ENCODE peak calls at places on chromosomes 12 and 14, in six cellular contexts. One of them, this sample, is unnamed.

GRCh38 chr12:123532808-123533649 is 490 bp downstream of the RILPL1 start:
- DNase-seq in HepG2: peak; percentile 27
- DNase-seq in NB4: peak; percentile 39
- DNase-seq in endothelial cell of umbilical vein: peak; percentile 65
- DNase-seq in K562: peak; percentile 34
- DNase-seq in GM12878: no peak
- DNase-seq in this sample: peak; percentile 30

GRCh38 chr12:64016521-64016920 is 172.0 kb downstream of the SRGAP1 start:
- DNase-seq in NB4: no peak
- DNase-seq in endothelial cell of umbilical vein: no peak
- DNase-seq in GM12878: no peak
- DNase-seq in K562: no peak
- DNase-seq in HepG2: no peak
- DNase-seq in this sample: no peak

GRCh38 chr14:91374897-91375747 is 42.5 kb downstream of the CCDC88C start:
- DNase-seq in GM12878: no peak
- DNase-seq in HepG2: no peak
- DNase-seq in endothelial cell of umbilical vein: no peak
- DNase-seq in NB4: no peak
- DNase-seq in K562: no peak
- DNase-seq in this sample: no peak

GRCh38 chr14:50225974-50226297 is 5.4 kb downstream of the SOS2 start:
- DNase-seq in GM12878: no peak
- DNase-seq in K562: peak; percentile 15
- DNase-seq in NB4: peak; percentile 58
- DNase-seq in HepG2: no peak
- DNase-seq in endothelial cell of umbilical vein: no peak
- DNase-seq in this sample: no peak

GRCh38 chr12:114655934-114656697 is 27.9 kb downstream of the TBX3 start:
- DNase-seq in endothelial cell of umbilical vein: peak; percentile 57
- DNase-seq in K562: no peak
- DNase-seq in GM12878: no peak
- DNase-seq in HepG2: peak; percentile 98
- DNase-seq in NB4: no peak
- DNase-seq in this sample: peak; percentile 95

GRCh38 chr14:95387826-95388445 is 68.2 kb upstream of the CLMN start:
- DNase-seq in HepG2: no peak
- DNase-seq in K562: no peak
- DNase-seq in NB4: no peak
- DNase-seq in endothelial cell of umbilical vein: no peak
- DNase-seq in GM12878: no peak
- DNase-seq in this sample: no peak

GRCh38 chr14:23359167-23359626 is 5.8 kb downstream of the EFS start:
- DNase-seq in endothelial cell of umbilical vein: no peak
- DNase-seq in HepG2: no peak
- DNase-seq in NB4: no peak
- DNase-seq in K562: no peak
- DNase-seq in GM12878: no peak
- DNase-seq in this sample: no peak

GRCh38 chr12:39959016-39959415 is 146.9 kb downstream of the SLC2A13 start:
- DNase-seq in endothelial cell of umbilical vein: no peak
- DNase-seq in HepG2: no peak
- DNase-seq in GM12878: no peak
- DNase-seq in NB4: no peak
- DNase-seq in K562: no peak
- DNase-seq in this sample: no peak

GRCh38 chr12:46084666-46085631 is 94.6 kb upstream of the SCAF11 start:
- DNase-seq in K562: no peak
- DNase-seq in NB4: no peak
- DNase-seq in HepG2: no peak
- DNase-seq in endothelial cell of umbilical vein: no peak
- DNase-seq in GM12878: no peak
- DNase-seq in this sample: no peak

GRCh38 chr12:53232641-53233538 is 881 bp upstream of the RARG start:
- DNase-seq in HepG2: no peak
- DNase-seq in endothelial cell of umbilical vein: no peak
- DNase-seq in GM12878: no peak
- DNase-seq in NB4: peak; percentile 33
- DNase-seq in K562: peak; percentile 38
- DNase-seq in this sample: peak; percentile 64

GRCh38 chr12:131057722-131058515 is 104.2 kb downstream of the ADGRD1 start:
- DNase-seq in endothelial cell of umbilical vein: no peak
- DNase-seq in GM12878: no peak
- DNase-seq in K562: no peak
- DNase-seq in NB4: no peak
- DNase-seq in HepG2: no peak
- DNase-seq in this sample: no peak

GRCh38 chr14:102949062-102949800 is 26.8 kb downstream of the AMN start:
- DNase-seq in NB4: peak; percentile 82
- DNase-seq in K562: no peak
- DNase-seq in endothelial cell of umbilical vein: no peak
- DNase-seq in GM12878: no peak
- DNase-seq in HepG2: no peak
- DNase-seq in this sample: peak; percentile 35

GRCh38 chr14:58808828-58809227 is 171.1 kb downstream of the DACT1 start:
- DNase-seq in GM12878: no peak
- DNase-seq in HepG2: no peak
- DNase-seq in NB4: no peak
- DNase-seq in endothelial cell of umbilical vein: peak; percentile 61
- DNase-seq in K562: no peak
- DNase-seq in this sample: no peak

GRCh38 chr12:52942056-52942913 is 6.6 kb upstream of the KRT18 start:
- DNase-seq in endothelial cell of umbilical vein: no peak
- DNase-seq in GM12878: no peak
- DNase-seq in HepG2: no peak
- DNase-seq in NB4: no peak
- DNase-seq in K562: peak; percentile 4
- DNase-seq in this sample: no peak

GRCh38 chr14:24440606-24441399 is 1.8 kb downstream of the SDR39U1 start:
- DNase-seq in HepG2: no peak
- DNase-seq in K562: no peak
- DNase-seq in NB4: no peak
- DNase-seq in GM12878: no peak
- DNase-seq in endothelial cell of umbilical vein: no peak
- DNase-seq in this sample: no peak

GRCh38 chr14:65044596-65044959 is 57.7 kb downstream of the MAX start:
- DNase-seq in endothelial cell of umbilical vein: no peak
- DNase-seq in NB4: peak; percentile 99
- DNase-seq in K562: peak; percentile 79
- DNase-seq in HepG2: no peak
- DNase-seq in GM12878: no peak
- DNase-seq in this sample: no peak

GRCh38 chr14:24331731-24332093 is 3.2 kb downstream of the ADCY4 start:
- DNase-seq in HepG2: no peak
- DNase-seq in NB4: peak; percentile 51
- DNase-seq in GM12878: no peak
- DNase-seq in K562: no peak
- DNase-seq in endothelial cell of umbilical vein: no peak
- DNase-seq in this sample: no peak

GRCh38 chr12:2256915-2257314 is 204.1 kb downstream of the CACNA1C start:
- DNase-seq in GM12878: no peak
- DNase-seq in HepG2: no peak
- DNase-seq in NB4: no peak
- DNase-seq in endothelial cell of umbilical vein: no peak
- DNase-seq in K562: no peak
- DNase-seq in this sample: no peak

GRCh38 chr14:79855789-79856188 is 355.5 kb downstream of the DIO2 start:
- DNase-seq in HepG2: no peak
- DNase-seq in GM12878: no peak
- DNase-seq in NB4: no peak
- DNase-seq in K562: no peak
- DNase-seq in endothelial cell of umbilical vein: no peak
- DNase-seq in this sample: no peak

GRCh38 chr14:102892660-102893059 is 29.8 kb upstream of the AMN start:
- DNase-seq in GM12878: no peak
- DNase-seq in K562: no peak
- DNase-seq in endothelial cell of umbilical vein: no peak
- DNase-seq in HepG2: no peak
- DNase-seq in NB4: no peak
- DNase-seq in this sample: no peak

GRCh38 chr12:3204716-3205617 is 127.8 kb downstream of the TSPAN9 start:
- DNase-seq in HepG2: no peak
- DNase-seq in endothelial cell of umbilical vein: no peak
- DNase-seq in NB4: no peak
- DNase-seq in K562: no peak
- DNase-seq in GM12878: no peak
- DNase-seq in this sample: no peak

GRCh38 chr14:56463491-56463890 is 116.1 kb upstream of the TMEM260 start:
- DNase-seq in K562: no peak
- DNase-seq in NB4: no peak
- DNase-seq in GM12878: no peak
- DNase-seq in HepG2: no peak
- DNase-seq in endothelial cell of umbilical vein: no peak
- DNase-seq in this sample: no peak

GRCh38 chr14:105382343-105383082 is 15.8 kb upstream of the TEX22 start:
- DNase-seq in endothelial cell of umbilical vein: no peak
- DNase-seq in K562: no peak
- DNase-seq in GM12878: no peak
- DNase-seq in HepG2: no peak
- DNase-seq in NB4: no peak
- DNase-seq in this sample: no peak

GRCh38 chr12:105321125-105321524 is 9.4 kb upstream of the C12orf75 start:
- DNase-seq in NB4: peak; percentile 26
- DNase-seq in endothelial cell of umbilical vein: no peak
- DNase-seq in K562: no peak
- DNase-seq in HepG2: no peak
- DNase-seq in GM12878: no peak
- DNase-seq in this sample: no peak

GRCh38 chr12:132771126-132771838 is 9.7 kb upstream of the ANKLE2 start:
- DNase-seq in HepG2: no peak
- DNase-seq in K562: no peak
- DNase-seq in NB4: peak; percentile 40
- DNase-seq in endothelial cell of umbilical vein: no peak
- DNase-seq in GM12878: no peak
- DNase-seq in this sample: no peak

GRCh38 chr12:93073324-93073723 is 144.2 kb upstream of the EEA1 start:
- DNase-seq in endothelial cell of umbilical vein: no peak
- DNase-seq in K562: no peak
- DNase-seq in NB4: no peak
- DNase-seq in HepG2: no peak
- DNase-seq in GM12878: no peak
- DNase-seq in this sample: no peak
- TF ChIP-seq CTCF in endothelial cell of umbilical vein: no peak
- TF ChIP-seq CTCF in K562: no peak
- TF ChIP-seq CTCF in NB4: no peak
- TF ChIP-seq CTCF in HepG2: no peak
- TF ChIP-seq CTCF in GM12878: no peak
- TF ChIP-seq CTCF in this sample: no peak

GRCh38 chr12:124539084-124540041 is 28.0 kb downstream of the NCOR2 start:
- DNase-seq in NB4: no peak
- DNase-seq in HepG2: no peak
- DNase-seq in K562: no peak
- DNase-seq in GM12878: no peak
- DNase-seq in endothelial cell of umbilical vein: no peak
- DNase-seq in this sample: no peak

GRCh38 chr12:124537525-124538193 is 29.8 kb downstream of the NCOR2 start:
- DNase-seq in NB4: no peak
- DNase-seq in GM12878: no peak
- DNase-seq in K562: no peak
- DNase-seq in HepG2: no peak
- DNase-seq in endothelial cell of umbilical vein: no peak
- DNase-seq in this sample: no peak

GRCh38 chr12:124538194-124539082 is 29.0 kb downstream of the NCOR2 start:
- DNase-seq in GM12878: no peak
- DNase-seq in NB4: peak; percentile 81
- DNase-seq in HepG2: peak; percentile 41
- DNase-seq in K562: no peak
- DNase-seq in endothelial cell of umbilical vein: no peak
- DNase-seq in this sample: no peak

GRCh38 chr12:124535066-124535740 is 32.2 kb downstream of the NCOR2 start:
- DNase-seq in GM12878: no peak
- DNase-seq in endothelial cell of umbilical vein: no peak
- DNase-seq in HepG2: no peak
- DNase-seq in K562: no peak
- DNase-seq in NB4: no peak
- DNase-seq in this sample: no peak

DNA sequence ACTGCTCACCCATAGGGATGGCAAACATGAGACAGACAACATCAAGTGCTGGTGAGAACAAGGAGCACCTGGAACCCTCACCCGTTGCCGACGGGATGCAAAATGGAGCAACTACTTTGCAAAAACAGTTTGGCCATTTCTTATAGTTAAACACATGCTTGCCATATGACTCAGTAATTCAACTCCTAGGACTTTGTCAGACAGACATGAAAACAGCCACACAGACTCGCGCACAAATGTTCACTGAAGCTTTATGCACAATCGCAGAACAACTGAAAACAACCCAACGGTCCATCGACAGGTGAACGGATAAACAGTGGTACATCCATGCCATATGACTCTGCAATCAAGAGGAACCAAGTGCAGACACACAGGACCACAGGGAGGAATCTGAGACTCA is 30.8 kb downstream of the NCOR2 start:
- DNase-seq in GM12878: no peak
- DNase-seq in K562: no peak
- DNase-seq in endothelial cell of umbilical vein: no peak
- DNase-seq in NB4: no peak
- DNase-seq in HepG2: no peak
- DNase-seq in this sample: no peak
- TF ChIP-seq MYC in GM12878: no peak
- TF ChIP-seq MYC in K562: no peak
- TF ChIP-seq MYC in endothelial cell of umbilical vein: no peak
- TF ChIP-seq MYC in NB4: no peak
- TF ChIP-seq MYC in HepG2: no peak
- TF ChIP-seq MYC in this sample: no peak

DNA sequence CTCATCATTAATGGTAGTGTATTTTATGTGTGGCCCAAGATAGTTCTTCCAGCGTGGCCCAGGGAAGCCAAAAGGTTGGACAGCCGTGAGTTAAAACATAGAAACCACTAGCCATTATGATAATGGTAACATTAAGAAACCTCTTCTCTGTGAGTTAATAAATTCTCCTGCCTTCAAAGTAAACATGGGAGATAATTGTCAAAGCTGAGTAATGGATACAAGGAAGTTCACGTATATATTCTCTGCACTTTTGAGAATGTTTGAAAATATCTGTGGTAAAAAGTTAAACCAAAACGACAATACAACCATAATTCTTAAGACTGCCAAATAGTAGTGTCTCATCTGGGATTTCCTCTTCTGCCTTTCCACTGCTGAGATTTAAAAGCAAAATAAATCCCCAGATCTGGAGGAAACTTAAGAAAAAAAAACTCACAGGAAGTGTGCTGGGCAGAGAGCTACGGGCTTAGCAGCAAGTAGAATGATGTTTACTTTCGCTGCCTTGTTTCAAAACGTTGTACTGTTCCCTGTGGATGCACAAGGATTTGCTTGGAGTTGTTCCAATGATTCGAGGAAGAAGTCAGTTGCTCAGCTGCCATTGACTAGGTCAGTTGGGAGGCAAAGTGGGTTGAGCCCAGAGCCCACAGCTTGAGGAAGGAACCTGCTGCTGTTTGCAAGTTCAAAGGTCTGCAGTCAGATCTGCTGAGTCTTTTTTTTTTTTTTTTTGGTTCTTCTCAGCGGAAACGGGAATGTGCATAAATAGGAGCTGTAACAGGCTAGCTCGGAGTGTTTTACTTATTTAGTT is 1.7 kb downstream of the TPCN1 start:
- DNase-seq in endothelial cell of umbilical vein: peak; percentile 97
- DNase-seq in GM12878: no peak
- DNase-seq in K562: no peak
- DNase-seq in NB4: peak; percentile 60
- DNase-seq in HepG2: peak; percentile 91
- DNase-seq in this sample: peak; percentile 94
- TF ChIP-seq CTCF in endothelial cell of umbilical vein: no peak
- TF ChIP-seq CTCF in GM12878: no peak
- TF ChIP-seq CTCF in K562: no peak
- TF ChIP-seq CTCF in NB4: no peak
- TF ChIP-seq CTCF in HepG2: no peak
- TF ChIP-seq CTCF in this sample: no peak

GRCh38 chr12:88895634-88896033 is 315.4 kb upstream of the KITLG start:
- DNase-seq in HepG2: no peak
- DNase-seq in endothelial cell of umbilical vein: peak; percentile 27
- DNase-seq in NB4: peak; percentile 36
- DNase-seq in GM12878: no peak
- DNase-seq in K562: no peak
- DNase-seq in this sample: no peak
- TF ChIP-seq MYC in HepG2: no peak
- TF ChIP-seq MYC in endothelial cell of umbilical vein: no peak
- TF ChIP-seq MYC in NB4: no peak
- TF ChIP-seq MYC in GM12878: no peak
- TF ChIP-seq MYC in K562: no peak
- TF ChIP-seq MYC in this sample: no peak

This sample was measured in A549.